ENCODE peak calls at places on chromosomes 5 and 9, in nine cellular contexts. R, G, B, O, H, E, A, U and S are unnamed samples.

GRCh38 chr5:178387061-178387855 is 154.7 kb upstream of the PHYKPL start:
- DNase-seq in E (no peak), H (peak; percentile 6), U (no peak), A (no peak), G (no peak), O (no peak), B (no peak), R (no peak), S (no peak)

GRCh38 chr5:107712359-107712870 is 41.7 kb upstream of the EFNA5 start:
- DNase-seq in H (no peak), G (no peak), O (no peak), U (no peak), B (no peak), E (no peak), A (no peak), R (no peak), S (no peak)

GRCh38 chr5:167217097-167217743 is 1074.2 kb upstream of the WWC1 start:
- DNase-seq in U (no peak), O (no peak), H (no peak), G (no peak), B (no peak), E (no peak), A (no peak), R (no peak), S (no peak)

GRCh38 chr9:15306068-15306756 is 804 bp downstream of the TTC39B start:
- DNase-seq in U (no peak), O (peak; percentile 69), E (peak; percentile 26), H (peak; percentile 56), B (peak; percentile 25), A (no peak), G (peak; percentile 21), R (peak; percentile 78), S (peak; percentile 22)

GRCh38 chr5:119022017-119022745 is 33.8 kb upstream of the DTWD2 start:
- DNase-seq in B (peak; percentile 19), H (no peak), O (no peak), E (no peak), A (no peak), G (no peak), R (peak; percentile 58), U (peak; percentile 54), S (no peak)

GRCh38 chr5:179422840-179423523 is 77.7 kb upstream of the ADAMTS2 start:
- DNase-seq in H (no peak), O (no peak), A (no peak), G (no peak), E (no peak), U (no peak), R (no peak), B (no peak), S (no peak)

GRCh38 chr5:80184235-80185023 is 71.4 kb downstream of the SERINC5 start:
- DNase-seq in O (peak; percentile 65), R (no peak), G (no peak), A (no peak), H (peak; percentile 68), B (no peak), E (no peak), U (no peak), S (no peak)

GRCh38 chr5:68431601-68432337 is 216.2 kb downstream of the PIK3R1 start:
- DNase-seq in O (no peak), R (no peak), H (no peak), E (no peak), U (no peak), A (no peak), B (no peak), G (no peak), S (no peak)

GRCh38 chr9:137892424-137893191 is 15.0 kb downstream of the CACNA1B start:
- DNase-seq in E (no peak), H (no peak), O (no peak), B (no peak), A (no peak), G (peak; percentile 57), U (no peak), R (no peak), S (no peak)

GRCh38 chr5:17056056-17056690 is 120.1 kb upstream of the MYO10 start:
- DNase-seq in G (no peak), E (no peak), U (no peak), B (no peak), A (no peak), H (no peak), R (peak; percentile 49), O (no peak), S (no peak)

GRCh38 chr5:175920506-175920865 is 47.6 kb downstream of the THOC3 start:
- DNase-seq in R (peak; percentile 36), H (no peak), A (no peak), O (no peak), G (no peak), U (no peak), E (no peak), B (no peak), S (no peak)

GRCh38 chr5:33892419-33893151 is 795 bp upstream of the ADAMTS12 start:
- DNase-seq in O (peak; percentile 81), B (peak; percentile 87), U (no peak), H (no peak), E (no peak), R (peak; percentile 93), A (no peak), G (no peak), S (no peak)